ENCODE peak calls at places on chromosomes 2 and 18, in six cellular contexts. B is GM12891, O is H1, W is HepG2, G is K562, E is GM12878. J is an unnamed sample.

GRCh38 chr2:207337234-207338219 is 171.8 kb upstream of the KLF7 start:
- DNase-seq in G (peak), E (no peak), W (no peak), O (no peak), B (no peak), J (no peak)

GRCh38 chr2:225173909-225174308 is 131.6 kb upstream of the DOCK10 start:
- DNase-seq in E (no peak), G (no peak), W (no peak), O (no peak), B (no peak), J (no peak)

GRCh38 chr18:76554788-76555187 is 59.7 kb upstream of the ZNF516 start:
- DNase-seq in G (no peak), W (no peak), B (no peak), E (no peak), O (no peak), J (no peak)

GRCh38 chr2:96143848-96144480 is 1.3 kb downstream of the DUSP2 start:
- DNase-seq in W (no peak), G (no peak), B (no peak), E (no peak), O (peak), J (no peak)

GRCh38 chr2:234494361-234495075 is 2.4 kb downstream of the ARL4C start:
- DNase-seq in W (no peak), G (no peak), B (no peak), E (no peak), O (no peak), J (no peak)

GRCh38 chr2:210363261-210363660 is 48.3 kb upstream of the MYL1 start:
- DNase-seq in O (no peak), G (no peak), E (no peak), W (peak), B (no peak), J (no peak)

GRCh38 chr18:49949991-49950395 is 136.7 kb upstream of the ACAA2 start:
- DNase-seq in O (no peak), G (no peak), B (no peak), E (no peak), W (no peak), J (no peak)

GRCh38 chr2:234863043-234863934 is 88.5 kb upstream of the SH3BP4 start:
- DNase-seq in B (no peak), E (no peak), W (peak), O (no peak), G (no peak), J (no peak)

GRCh38 chr2:110101911-110102774 is 13.5 kb downstream of the MALL start:
- DNase-seq in E (no peak), G (no peak), W (no peak), B (no peak), O (peak), J (no peak)

GRCh38 chr18:32867330-32867729 is 94.5 kb upstream of the KLHL14 start:
- DNase-seq in G (no peak), W (no peak), O (no peak), E (no peak), B (no peak), J (no peak)

GRCh38 chr2:62234755-62235655 is 39.1 kb downstream of the B3GNT2 start:
- DNase-seq in B (no peak), G (no peak), O (peak), W (no peak), E (no peak), J (no peak)

GRCh38 chr2:239927424-239927981 is 97.6 kb downstream of the NDUFA10 start:
- DNase-seq in E (no peak), W (peak), B (no peak), O (no peak), G (peak), J (no peak)

GRCh38 chr2:100142393-100142792 is at the start of gene AFF3:
- DNase-seq in W (no peak), O (no peak), E (peak), G (no peak), B (peak), J (peak)

GRCh38 chr2:102418421-102418961 is 4.5 kb upstream of the IL18RAP start:
- DNase-seq in E (no peak), O (no peak), G (peak), W (no peak), B (no peak), J (no peak)

GRCh38 chr2:112588611-112589045 is 4.2 kb downstream of the CHCHD5 start:
- DNase-seq in E (no peak), G (no peak), O (no peak), B (no peak), W (no peak), J (no peak)

GRCh38 chr18:41391616-41392610 is 563.1 kb upstream of the PIK3C3 start:
- DNase-seq in G (no peak), E (no peak), O (peak), B (peak), W (peak), J (no peak)

GRCh38 chr18:55489742-55490055 is 98.3 kb downstream of the TCF4 start:
- DNase-seq in G (no peak), B (no peak), W (no peak), E (peak), O (no peak), J (no peak)

GRCh38 chr18:12421732-12422131 is 14.0 kb downstream of the PRELID3A start:
- DNase-seq in W (no peak), B (no peak), E (no peak), G (no peak), O (no peak), J (no peak)

GRCh38 chr2:122323927-122324326 is 568.5 kb downstream of the TSN start:
- DNase-seq in B (no peak), E (no peak), W (no peak), O (no peak), G (no peak), J (no peak)

GRCh38 chr18:49201464-49201863 is 250.7 kb upstream of the SMAD7 start:
- DNase-seq in B (no peak), E (no peak), W (no peak), O (no peak), G (no peak), J (no peak)

GRCh38 chr18:79797518-79798345 is at the start of gene KCNG2:
- DNase-seq in E (no peak), O (peak), G (no peak), W (no peak), B (peak), J (peak)

GRCh38 chr2:112004246-112004645 is 50.8 kb upstream of the TMEM87B start:
- DNase-seq in E (peak), W (no peak), G (no peak), O (no peak), B (peak), J (no peak)

GRCh38 chr18:48818329-48819254 is 132.2 kb downstream of the SMAD7 start:
- DNase-seq in B (no peak), O (peak), E (no peak), G (no peak), W (no peak), J (no peak)

GRCh38 chr2:47076586-47077441 is 78.3 kb downstream of the STPG4 start:
- DNase-seq in E (no peak), W (peak), G (no peak), B (no peak), O (no peak), J (no peak)

GRCh38 chr2:28187186-28187585 is 205.5 kb upstream of the FOSL2 start:
- DNase-seq in O (no peak), G (no peak), B (no peak), W (no peak), E (no peak), J (no peak)

DNA sequence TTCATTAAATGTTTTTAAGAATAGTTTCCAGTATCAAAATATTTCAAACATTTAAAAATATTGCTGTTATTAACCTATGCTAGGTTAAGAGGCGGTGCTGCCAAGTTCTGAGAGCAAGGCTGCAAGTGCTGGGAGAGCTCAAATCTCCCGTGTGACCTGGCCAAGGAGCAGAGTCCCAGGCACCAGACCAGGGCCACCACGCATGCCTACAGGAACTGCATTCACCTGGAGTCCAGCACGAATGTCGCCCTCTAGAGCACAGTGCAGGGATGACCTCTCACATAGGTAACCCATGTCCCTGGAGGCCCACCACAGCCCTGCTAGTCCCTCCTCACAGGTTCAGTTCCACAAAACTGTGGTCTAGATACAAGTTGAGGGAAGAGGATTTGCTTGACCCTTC is 120.4 kb upstream of the POU3F3 start:
- DNase-seq in B (no peak), W (peak), O (peak), G (peak), E (no peak), J (no peak)
- TF ChIP-seq TAF1 in B (no peak), W (no peak), O (no peak), G (no peak), E (no peak), J (no peak)

DNA sequence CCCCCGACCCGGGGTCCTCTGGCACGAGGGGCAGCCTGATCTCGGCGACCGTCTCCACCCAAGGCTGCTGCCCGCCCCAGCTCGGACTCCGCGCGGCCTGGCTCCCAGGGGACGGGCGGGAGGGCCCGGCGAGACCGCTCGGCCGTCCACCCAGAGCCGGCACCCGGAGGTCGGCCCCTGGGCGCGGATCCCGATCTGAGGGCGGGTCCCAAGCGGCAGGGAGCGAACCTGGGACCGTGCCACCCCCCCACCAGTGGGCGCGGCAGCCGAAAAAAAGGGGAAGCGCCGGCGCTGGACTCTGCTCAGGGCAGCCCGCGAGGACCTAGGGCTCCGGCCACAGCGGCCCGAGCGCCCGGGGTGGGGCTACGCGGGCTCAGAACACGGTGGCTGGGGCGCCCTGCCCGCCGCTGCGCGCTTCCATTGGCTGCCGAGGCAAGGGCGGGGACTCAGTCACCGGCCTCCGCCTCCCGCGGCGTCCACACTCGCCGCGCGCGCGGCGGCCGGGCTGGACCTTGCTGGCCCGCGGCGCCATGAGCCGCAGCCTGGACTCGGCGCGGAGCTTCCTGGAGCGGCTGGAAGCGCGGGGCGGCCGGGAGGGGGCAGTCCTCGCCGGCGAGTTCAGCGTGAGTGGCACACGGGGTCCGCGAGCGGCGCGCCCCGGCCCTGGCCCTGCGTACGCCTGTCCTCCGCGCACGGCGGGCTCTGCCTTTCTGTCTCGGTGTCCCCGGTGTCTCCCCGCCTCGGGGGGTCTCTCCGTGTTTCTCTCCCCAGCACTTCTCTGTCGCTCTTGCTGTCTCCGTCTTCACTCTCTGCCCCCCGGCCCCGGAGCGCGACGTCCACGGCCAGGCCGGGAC is at the start of gene PTPN18:
- DNase-seq in W (peak), G (peak), E (no peak), B (peak), O (peak), J (peak)
- TF ChIP-seq POLR2A in W (peak), G (peak), E (peak), B (no peak), O (peak), J (peak)

GRCh38 chr2:192265751-192266150 is 71.0 kb upstream of the TMEFF2 start:
- DNase-seq in G (no peak), O (no peak), W (no peak), E (no peak), B (no peak), J (no peak)

DNA sequence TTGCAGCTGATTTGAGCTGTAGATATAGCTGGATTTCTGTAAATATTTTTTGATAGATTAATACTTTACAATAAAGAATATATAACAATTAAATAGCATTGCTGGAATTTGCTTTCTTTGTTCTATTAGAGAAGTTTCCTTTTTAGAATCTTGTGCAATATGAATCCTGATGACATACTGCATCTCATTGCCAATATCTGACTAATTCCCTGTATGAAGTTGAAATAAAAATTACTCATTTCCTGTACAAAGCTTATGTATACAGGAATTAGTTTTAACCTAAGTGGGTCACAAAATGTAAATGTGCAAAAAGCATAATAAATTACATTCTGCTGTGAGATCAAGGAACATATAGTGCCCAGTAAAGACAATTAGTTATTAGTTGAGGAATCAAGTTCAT is 72.8 kb upstream of the TMEFF2 start:
- DNase-seq in O (no peak), W (no peak), B (no peak), E (no peak), G (no peak), J (no peak)
- TF ChIP-seq POLR2AphosphoS5 in O (no peak), W (no peak), B (no peak), E (no peak), G (no peak), J (no peak)

GRCh38 chr2:228334173-228334572 is 152.7 kb upstream of the SPHKAP start:
- DNase-seq in G (no peak), O (no peak), W (no peak), B (no peak), E (no peak), J (no peak)

GRCh38 chr2:228329279-228329678 is 147.8 kb upstream of the SPHKAP start:
- DNase-seq in W (no peak), O (no peak), B (no peak), E (no peak), G (no peak), J (no peak)
- TF ChIP-seq TAF1 in W (no peak), O (no peak), B (no peak), E (no peak), G (no peak), J (no peak)

GRCh38 chr2:24084386-24085375 is at the start of gene TP53I3:
- DNase-seq in B (peak), O (peak), G (peak), E (peak), W (peak), J (peak)
- TF ChIP-seq POLR2A in B (no peak), O (peak), G (peak), E (no peak), W (peak), J (peak)

DNA sequence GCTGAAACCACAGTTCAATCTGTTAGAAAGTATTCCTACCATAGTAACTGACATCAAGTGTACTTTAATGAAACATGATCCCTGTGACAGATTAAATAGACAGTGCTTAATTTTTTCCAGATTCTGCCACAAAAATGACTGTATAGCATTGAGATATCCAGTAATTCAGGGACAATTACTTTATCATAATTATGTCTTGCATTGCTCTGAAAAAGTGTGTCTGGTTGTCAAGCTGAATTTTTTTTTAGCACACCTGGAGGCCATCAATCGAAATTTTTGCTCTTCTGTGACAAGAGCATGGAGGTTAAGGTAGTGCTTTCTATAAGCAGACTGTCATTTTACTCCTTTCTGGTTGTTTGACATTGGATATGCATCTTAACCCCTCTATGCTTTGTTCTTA is 1083.8 kb upstream of the NRXN1 start:
- DNase-seq in O (no peak), G (no peak), E (no peak), B (no peak), W (no peak), J (no peak)
- TF ChIP-seq POLR2AphosphoS5 in O (no peak), G (no peak), E (no peak), B (no peak), W (no peak), J (no peak)

DNA sequence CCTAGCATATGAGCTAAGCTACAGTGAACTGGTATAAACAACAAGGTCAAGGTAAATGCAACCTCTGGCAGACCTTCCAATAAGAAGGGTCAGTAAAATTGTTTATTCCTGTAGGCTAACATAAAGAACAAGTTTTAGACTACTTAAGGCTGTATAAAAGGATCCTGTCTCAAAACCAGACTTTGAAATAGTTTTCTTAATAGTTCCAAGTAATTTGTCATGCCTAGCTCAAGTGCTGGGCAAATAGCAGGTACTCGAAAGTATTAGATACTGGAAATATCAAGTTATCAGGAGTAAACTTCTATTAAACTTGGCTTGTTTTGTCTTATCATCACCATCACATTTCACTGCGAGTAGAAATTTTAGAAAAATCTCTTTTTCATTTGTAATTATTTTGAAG is 895.2 kb downstream of the CPS1 start:
- DNase-seq in E (no peak), W (no peak), G (no peak), B (no peak), O (no peak), J (no peak)
- TF ChIP-seq TAF1 in E (no peak), W (no peak), G (no peak), B (no peak), O (no peak), J (no peak)

DNA sequence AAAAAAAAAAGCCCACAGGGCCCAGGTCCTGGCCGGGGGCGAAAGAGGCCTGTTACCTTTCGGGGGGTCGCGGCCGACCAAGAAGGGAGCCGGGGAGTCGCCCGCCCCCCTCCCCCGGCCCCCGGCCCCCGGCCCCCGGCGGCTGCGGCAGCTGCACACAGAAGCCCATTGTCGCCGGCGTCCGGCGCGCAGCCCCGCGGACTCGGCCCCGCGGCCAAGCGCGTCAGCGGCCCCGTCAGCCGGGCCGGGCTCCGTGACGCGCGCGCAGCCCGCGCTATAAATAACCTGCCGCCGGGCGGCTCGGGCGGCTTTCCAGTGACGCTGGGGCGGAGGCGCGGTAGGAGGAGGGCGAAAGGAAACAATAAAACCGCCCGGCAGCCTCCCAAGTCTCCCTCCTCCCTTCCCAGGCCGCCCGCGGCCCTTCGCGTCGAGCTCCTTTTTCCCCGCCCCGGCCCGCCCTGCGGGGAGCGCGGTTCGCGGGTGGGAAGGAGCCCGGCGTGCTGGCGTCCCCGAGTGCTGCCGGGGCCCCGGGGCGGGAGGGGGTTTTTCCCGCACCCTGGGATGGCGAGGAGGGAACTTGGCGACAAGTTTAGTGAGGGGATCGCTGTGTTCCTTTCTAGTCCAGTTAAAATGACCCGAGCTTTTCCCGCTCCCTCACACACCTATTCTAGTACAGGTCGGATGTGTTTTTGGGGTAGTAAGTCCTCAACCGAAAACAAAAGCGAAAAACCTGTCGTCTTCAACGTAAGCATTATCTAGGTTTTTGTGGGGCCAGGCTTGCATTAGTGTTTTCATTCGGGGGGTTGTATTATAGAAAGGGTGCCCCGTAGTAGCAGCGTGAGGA is 10.0 kb upstream of the NR4A2 start:
- DNase-seq in E (no peak), O (peak), W (peak), G (peak), B (peak), J (peak)
- TF ChIP-seq POLR2A in E (peak), O (peak), W (no peak), G (peak), B (peak), J (peak)

GRCh38 chr2:68171146-68171545 is 13.5 kb downstream of the PNO1 start:
- DNase-seq in G (no peak), E (no peak), B (no peak), W (no peak), O (no peak), J (no peak)

GRCh38 chr2:68169308-68169707 is 11.6 kb downstream of the PNO1 start:
- DNase-seq in G (no peak), O (no peak), E (no peak), W (no peak), B (no peak), J (no peak)

GRCh38 chr2:68177541-68177940 is 19.9 kb downstream of the PNO1 start:
- DNase-seq in G (no peak), B (no peak), W (no peak), E (no peak), O (no peak), J (no peak)

GRCh38 chr2:68171684-68172083 is 14.0 kb downstream of the PNO1 start:
- DNase-seq in B (no peak), W (peak), O (no peak), G (no peak), E (no peak), J (no peak)

GRCh38 chr2:68172990-68173715 is 15.5 kb downstream of the PNO1 start:
- DNase-seq in G (no peak), W (no peak), B (no peak), E (no peak), O (no peak), J (no peak)
- TF ChIP-seq POLR2AphosphoS5 in G (no peak), W (no peak), B (no peak), E (no peak), O (no peak), J (no peak)

J was measured in GM12892.